ENCODE peak calls at places on chromosome 14, in five cellular contexts. One of them, this sample, is unnamed.

GRCh38 chr14:74913986-74914573 is 9.0 kb downstream of the RPS6KL1 start:
- DNase-seq in progenitor cell of endocrine pancreas: peak; percentile 40
- DNase-seq in PC-3: peak; percentile 74
- DNase-seq in K562: no peak
- DNase-seq in IMR-90: peak; percentile 77
- DNase-seq in this sample: no peak

GRCh38 chr14:97888331-97888730 is 1091.1 kb downstream of the VRK1 start:
- DNase-seq in progenitor cell of endocrine pancreas: no peak
- DNase-seq in IMR-90: no peak
- DNase-seq in K562: no peak
- DNase-seq in PC-3: no peak
- DNase-seq in this sample: no peak

GRCh38 chr14:103061482-103061976 is 4.2 kb upstream of the CDC42BPB start:
- DNase-seq in K562: no peak
- DNase-seq in progenitor cell of endocrine pancreas: no peak
- DNase-seq in PC-3: no peak
- DNase-seq in IMR-90: no peak
- DNase-seq in this sample: no peak

GRCh38 chr14:68247867-68248266 is 428.3 kb downstream of the RAD51B start:
- DNase-seq in PC-3: no peak
- DNase-seq in progenitor cell of endocrine pancreas: no peak
- DNase-seq in IMR-90: peak; percentile 27
- DNase-seq in K562: no peak
- DNase-seq in this sample: no peak

GRCh38 chr14:25303934-25304333 is 254.0 kb upstream of the STXBP6 start:
- DNase-seq in PC-3: no peak
- DNase-seq in progenitor cell of endocrine pancreas: no peak
- DNase-seq in IMR-90: no peak
- DNase-seq in K562: no peak
- DNase-seq in this sample: no peak

GRCh38 chr14:52922656-52923055 is 28.2 kb downstream of the FERMT2 start:
- DNase-seq in IMR-90: peak; percentile 69
- DNase-seq in PC-3: peak; percentile 84
- DNase-seq in K562: no peak
- DNase-seq in progenitor cell of endocrine pancreas: no peak
- DNase-seq in this sample: no peak

GRCh38 chr14:102849522-102850379 is 72.5 kb downstream of the TRAF3 start:
- DNase-seq in IMR-90: peak; percentile 64
- DNase-seq in K562: no peak
- DNase-seq in progenitor cell of endocrine pancreas: no peak
- DNase-seq in PC-3: no peak
- DNase-seq in this sample: no peak

GRCh38 chr14:99548871-99549270 is 55.1 kb downstream of the CCDC85C start:
- DNase-seq in progenitor cell of endocrine pancreas: no peak
- DNase-seq in K562: no peak
- DNase-seq in IMR-90: no peak
- DNase-seq in PC-3: no peak
- DNase-seq in this sample: no peak

GRCh38 chr14:76687611-76688372 is 73.5 kb upstream of the VASH1 start:
- DNase-seq in K562: no peak
- DNase-seq in progenitor cell of endocrine pancreas: no peak
- DNase-seq in IMR-90: no peak
- DNase-seq in PC-3: no peak
- DNase-seq in this sample: no peak

GRCh38 chr14:74955229-74955999 is at the start of gene PGF:
- DNase-seq in K562: peak; percentile 76
- DNase-seq in PC-3: peak; percentile 15
- DNase-seq in progenitor cell of endocrine pancreas: peak; percentile 37
- DNase-seq in IMR-90: no peak
- DNase-seq in this sample: no peak

GRCh38 chr14:21300892-21301291 is 21.0 kb downstream of the RPGRIP1 start:
- DNase-seq in PC-3: no peak
- DNase-seq in IMR-90: no peak
- DNase-seq in progenitor cell of endocrine pancreas: peak; percentile 27
- DNase-seq in K562: peak; percentile 10
- DNase-seq in this sample: peak; percentile 23
- TF ChIP-seq CTCF in PC-3: peak; percentile 16
- TF ChIP-seq CTCF in IMR-90: no peak
- TF ChIP-seq CTCF in progenitor cell of endocrine pancreas: peak; percentile 19
- TF ChIP-seq CTCF in K562: no peak
- TF ChIP-seq CTCF in this sample: no peak

GRCh38 chr14:19874842-19875241 is at the start of gene OR4K2:
- DNase-seq in progenitor cell of endocrine pancreas: no peak
- DNase-seq in PC-3: no peak
- DNase-seq in IMR-90: no peak
- DNase-seq in K562: no peak
- DNase-seq in this sample: no peak

GRCh38 chr14:19873178-19873577 is 1.8 kb upstream of the OR4K2 start:
- DNase-seq in progenitor cell of endocrine pancreas: no peak
- DNase-seq in PC-3: no peak
- DNase-seq in IMR-90: no peak
- DNase-seq in K562: no peak
- DNase-seq in this sample: no peak

DNA sequence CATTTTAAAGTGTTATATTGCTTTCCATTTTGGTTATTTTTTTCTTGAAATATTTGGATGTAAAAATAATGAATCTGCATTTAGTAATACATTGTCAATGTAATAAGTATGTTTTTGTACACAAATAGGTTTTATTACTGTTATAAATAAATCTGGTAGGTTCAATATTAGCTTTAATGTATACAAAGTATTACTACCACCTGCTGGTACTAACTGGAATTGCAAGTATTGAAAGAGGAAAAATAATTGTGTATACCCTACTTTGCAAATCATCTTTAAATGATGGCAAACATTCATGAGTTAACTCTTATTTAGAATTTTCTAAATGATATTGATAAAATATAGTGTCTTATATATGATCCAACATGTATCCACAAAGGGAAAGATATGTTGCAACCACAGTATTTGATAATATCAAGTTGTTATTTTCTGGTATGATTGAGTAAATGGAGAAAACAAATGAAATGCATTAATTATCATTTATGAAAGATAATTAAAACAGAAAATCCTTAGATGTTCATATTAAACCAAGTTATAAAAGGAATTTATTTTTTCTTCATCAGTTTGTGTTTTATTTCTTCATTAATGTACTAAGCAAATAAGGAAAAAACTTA is 3.2 kb downstream of the OR4K2 start:
- DNase-seq in IMR-90: no peak
- DNase-seq in progenitor cell of endocrine pancreas: no peak
- DNase-seq in PC-3: peak; percentile 67
- DNase-seq in K562: peak; percentile 15
- DNase-seq in this sample: no peak
- TF ChIP-seq CTCF in IMR-90: peak; percentile 43
- TF ChIP-seq CTCF in progenitor cell of endocrine pancreas: peak; percentile 53
- TF ChIP-seq CTCF in PC-3: peak; percentile 91
- TF ChIP-seq CTCF in K562: peak; percentile 45
- TF ChIP-seq CTCF in this sample: peak; percentile 51

GRCh38 chr14:59583755-59584154 is 7.1 kb upstream of the CCDC175 start:
- DNase-seq in progenitor cell of endocrine pancreas: no peak
- DNase-seq in K562: no peak
- DNase-seq in PC-3: peak; percentile 62
- DNase-seq in IMR-90: peak; percentile 47
- DNase-seq in this sample: no peak
- TF ChIP-seq CTCF in progenitor cell of endocrine pancreas: no peak
- TF ChIP-seq CTCF in K562: no peak
- TF ChIP-seq CTCF in PC-3: peak; percentile 74
- TF ChIP-seq CTCF in IMR-90: no peak
- TF ChIP-seq CTCF in this sample: no peak

GRCh38 chr14:95452176-95452889 is 64.1 kb downstream of the SYNE3 start:
- DNase-seq in progenitor cell of endocrine pancreas: no peak
- DNase-seq in K562: peak; percentile 11
- DNase-seq in IMR-90: no peak
- DNase-seq in PC-3: peak; percentile 25
- DNase-seq in this sample: no peak
- TF ChIP-seq CTCF in progenitor cell of endocrine pancreas: peak; percentile 47
- TF ChIP-seq CTCF in K562: peak; percentile 60
- TF ChIP-seq CTCF in IMR-90: peak; percentile 49
- TF ChIP-seq CTCF in PC-3: peak; percentile 50
- TF ChIP-seq CTCF in this sample: no peak

GRCh38 chr14:91911474-91912032 is 35.9 kb downstream of the FBLN5 start:
- DNase-seq in PC-3: peak; percentile 61
- DNase-seq in K562: peak; percentile 10
- DNase-seq in IMR-90: peak; percentile 33
- DNase-seq in progenitor cell of endocrine pancreas: no peak
- DNase-seq in this sample: no peak
- TF ChIP-seq CTCF in PC-3: peak; percentile 73
- TF ChIP-seq CTCF in K562: peak; percentile 52
- TF ChIP-seq CTCF in IMR-90: peak; percentile 43
- TF ChIP-seq CTCF in progenitor cell of endocrine pancreas: peak; percentile 61
- TF ChIP-seq CTCF in this sample: peak; percentile 57

GRCh38 chr14:33851366-33851765 is 99.5 kb downstream of the EGLN3 start:
- DNase-seq in progenitor cell of endocrine pancreas: no peak
- DNase-seq in IMR-90: no peak
- DNase-seq in PC-3: no peak
- DNase-seq in K562: no peak
- DNase-seq in this sample: no peak

GRCh38 chr14:33848706-33849454 is 102.0 kb downstream of the EGLN3 start:
- DNase-seq in PC-3: peak; percentile 91
- DNase-seq in progenitor cell of endocrine pancreas: peak; percentile 79
- DNase-seq in K562: peak; percentile 30
- DNase-seq in IMR-90: peak; percentile 10
- DNase-seq in this sample: no peak

GRCh38 chr14:33850826-33851225 is 100.0 kb downstream of the EGLN3 start:
- DNase-seq in K562: no peak
- DNase-seq in progenitor cell of endocrine pancreas: no peak
- DNase-seq in PC-3: no peak
- DNase-seq in IMR-90: no peak
- DNase-seq in this sample: no peak

GRCh38 chr14:33848009-33848408 is 102.9 kb downstream of the EGLN3 start:
- DNase-seq in PC-3: no peak
- DNase-seq in IMR-90: no peak
- DNase-seq in progenitor cell of endocrine pancreas: no peak
- DNase-seq in K562: no peak
- DNase-seq in this sample: no peak

DNA sequence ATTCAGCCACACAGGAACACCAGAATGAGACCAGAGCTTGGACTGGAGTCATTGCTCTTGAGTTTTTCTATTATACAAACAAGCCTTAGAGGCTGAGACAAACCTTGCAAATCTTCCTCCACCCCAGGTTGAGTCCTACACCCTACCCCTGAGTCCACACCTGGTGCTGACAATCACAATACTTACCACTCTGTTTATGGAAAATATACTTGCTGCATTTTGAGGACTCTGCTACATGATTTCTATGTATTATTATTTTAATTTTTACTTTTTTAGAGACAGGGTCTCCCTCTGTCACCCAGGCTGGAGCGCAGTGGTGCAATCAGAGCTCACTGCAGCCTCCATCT is 101.4 kb downstream of the EGLN3 start:
- DNase-seq in IMR-90: no peak
- DNase-seq in K562: no peak
- DNase-seq in PC-3: no peak
- DNase-seq in progenitor cell of endocrine pancreas: no peak
- DNase-seq in this sample: no peak
- TF ChIP-seq CTCF in IMR-90: no peak
- TF ChIP-seq CTCF in K562: no peak
- TF ChIP-seq CTCF in PC-3: peak; percentile 7
- TF ChIP-seq CTCF in progenitor cell of endocrine pancreas: no peak
- TF ChIP-seq CTCF in this sample: no peak

DNA sequence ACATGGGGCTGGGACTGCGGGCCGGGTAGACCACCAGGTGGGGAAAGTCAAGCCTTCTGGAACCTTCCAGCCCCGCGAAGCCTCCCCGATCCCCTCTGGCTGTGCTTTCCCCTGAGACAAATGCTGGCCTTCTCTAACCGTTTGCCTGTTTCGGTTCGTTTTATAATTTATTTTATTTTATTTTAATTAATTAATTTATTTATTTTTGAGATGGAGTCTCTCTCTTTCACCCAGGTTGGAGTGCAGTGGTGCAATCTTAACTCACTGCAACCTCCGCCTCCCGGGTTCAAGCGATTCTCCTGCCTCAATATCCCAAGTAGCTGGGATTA is 16.8 kb upstream of the DLK1 start:
- DNase-seq in IMR-90: no peak
- DNase-seq in progenitor cell of endocrine pancreas: no peak
- DNase-seq in PC-3: no peak
- DNase-seq in K562: no peak
- DNase-seq in this sample: no peak
- TF ChIP-seq CTCF in IMR-90: no peak
- TF ChIP-seq CTCF in progenitor cell of endocrine pancreas: no peak
- TF ChIP-seq CTCF in PC-3: peak; percentile 13
- TF ChIP-seq CTCF in K562: no peak
- TF ChIP-seq CTCF in this sample: no peak

This sample was measured in natural killer cell.